ENCODE peak calls at places on chromosomes 16 and 17, in four cellular contexts. P is heart right ventricle; F is stimulated activated CD4-positive, alpha-beta T cell treated with anti-CD3 and anti-CD28 coated beads, Interleukin-1b, Interleukin-23, amount 100 ng/mL, for 1 hour; E is lower leg skin. Y is an unnamed sample.

GRCh38 chr16:20166531-20167235 is 93.0 kb upstream of the GPR139 start:
- DNase-seq in P (no peak), F (no peak), E (no peak), Y (no peak)

GRCh38 chr16:28089205-28089991 is 25.9 kb upstream of the GSG1L start:
- DNase-seq in P (no peak), F (no peak), E (no peak), Y (no peak)

GRCh38 chr16:87203060-87203656 is 114.0 kb downstream of the C16orf95 start:
- DNase-seq in P (peak; percentile 67), F (peak; percentile 17), E (no peak), Y (no peak)

GRCh38 chr17:43691317-43691693 is 29.6 kb upstream of the MEOX1 start:
- DNase-seq in P (no peak), F (no peak), E (no peak), Y (no peak)

GRCh38 chr16:9340402-9341095 is 249.1 kb downstream of the HAPSTR1 start:
- DNase-seq in P (no peak), F (no peak), E (no peak), Y (no peak)

GRCh38 chr16:68756250-68757051 is 19.4 kb downstream of the CDH1 start:
- DNase-seq in P (no peak), F (peak; percentile 41), E (no peak), Y (peak; percentile 58)

GRCh38 chr16:598823-599739 is 9.2 kb downstream of the RAB40C start:
- DNase-seq in P (no peak), F (no peak), E (no peak), Y (no peak)

GRCh38 chr17:8109669-8110455 is 8.5 kb downstream of the ALOXE3 start:
- DNase-seq in P (peak; percentile 59), F (peak; percentile 72), E (peak; percentile 91), Y (peak; percentile 60)

GRCh38 chr17:60086822-60087591 is 8.3 kb upstream of the HEATR6 start:
- DNase-seq in P (no peak), F (no peak), E (no peak), Y (no peak)

GRCh38 chr17:42895185-42895555 is 5.4 kb upstream of the G6PC1 start:
- DNase-seq in P (peak; percentile 42), F (no peak), E (peak; percentile 90), Y (peak; percentile 54)

GRCh38 chr17:74637265-74637664 is 13.7 kb upstream of the CD300E start:
- DNase-seq in P (no peak), F (no peak), E (no peak), Y (no peak)

GRCh38 chr16:2838928-2839327 is 8.8 kb downstream of the ZG16B start:
- DNase-seq in P (peak; percentile 56), F (no peak), E (no peak), Y (no peak)